ENCODE peak calls at places on chromosome 18, in four cellular contexts. G, B, N and W are unnamed samples.

GRCh38 chr18:63949068-63949737 is at the start of gene HMSD:
- DNase-seq in G (peak), B (peak), N (peak), W (no peak)

GRCh38 chr18:73826098-73826497 is 321.5 kb downstream of the FBXO15 start:
- DNase-seq in G (no peak), B (no peak), N (no peak), W (no peak)

GRCh38 chr18:25661836-25662235 is 309.9 kb upstream of the ZNF521 start:
- DNase-seq in G (no peak), B (no peak), N (no peak), W (no peak)

GRCh38 chr18:59691046-59691395 is 6.2 kb downstream of the CCBE1 start:
- DNase-seq in G (no peak), B (no peak), N (no peak), W (peak)

GRCh38 chr18:42047721-42048120 is 92.7 kb downstream of the PIK3C3 start:
- DNase-seq in G (no peak), B (no peak), N (no peak), W (peak)

GRCh38 chr18:54359233-54359632 is 1.5 kb downstream of the C18orf54 start:
- DNase-seq in G (no peak), B (no peak), N (no peak), W (no peak)

GRCh38 chr18:12839057-12839525 is 44.9 kb downstream of the PTPN2 start:
- DNase-seq in G (no peak), B (no peak), N (no peak), W (no peak)

GRCh38 chr18:13353424-13353823 is 134.9 kb downstream of the LDLRAD4 start:
- DNase-seq in G (no peak), B (no peak), N (no peak), W (no peak)

GRCh38 chr18:14748496-14748895 is 524 bp downstream of the ANKRD30B start:
- DNase-seq in G (no peak), B (no peak), N (no peak), W (no peak)

GRCh38 chr18:24659837-24660720 is 199.6 kb downstream of the HRH4 start:
- DNase-seq in G (peak), B (no peak), N (peak), W (no peak)

GRCh38 chr18:8756571-8756970 is 51.2 kb downstream of the MTCL1 start:
- DNase-seq in G (no peak), B (no peak), N (no peak), W (no peak)

GRCh38 chr18:30970201-30970816 is 72.2 kb downstream of the DSC3 start:
- DNase-seq in G (peak), B (peak), N (no peak), W (no peak)

GRCh38 chr18:63143246-63143847 is 176.2 kb downstream of the BCL2 start:
- DNase-seq in G (no peak), B (no peak), N (no peak), W (no peak)

GRCh38 chr18:49768051-49768391 is 45.3 kb downstream of the ACAA2 start:
- DNase-seq in G (peak), B (peak), N (no peak), W (peak)

GRCh38 chr18:41771971-41772370 is 183.1 kb upstream of the PIK3C3 start:
- DNase-seq in G (no peak), B (no peak), N (no peak), W (no peak)